ENCODE peak calls at places on chromosomes 5 and 9, in six cellular contexts. F is lower lobe of right lung; T is CD4-positive, alpha-beta memory T cell; C is cardiac muscle cell; E is CD4-positive, CD25-positive, alpha-beta regulatory T cell; P is uterus. U is an unnamed sample.

GRCh38 chr9:113984639-113985380 is 93.3 kb downstream of the AMBP start:
- DNase-seq in T (no peak), F (no peak), E (no peak), C (no peak), P (no peak), U (no peak)

GRCh38 chr5:139745121-139745799 is 50.3 kb upstream of the PSD2 start:
- DNase-seq in P (no peak), E (no peak), C (no peak), F (no peak), T (no peak), U (peak; percentile 83)

GRCh38 chr5:111699976-111700375 is 57.0 kb downstream of the NREP start:
- DNase-seq in T (no peak), P (no peak), F (no peak), E (no peak), C (no peak), U (no peak)

GRCh38 chr5:179268399-179268952 is 76.8 kb downstream of the ADAMTS2 start:
- DNase-seq in T (no peak), E (no peak), P (peak; percentile 13), C (no peak), F (peak; percentile 38), U (no peak)

GRCh38 chr5:150060471-150060870 is 25.9 kb downstream of the CSF1R start:
- DNase-seq in C (no peak), F (no peak), P (no peak), E (no peak), T (no peak), U (no peak)

GRCh38 chr5:57698785-57699184 is 216.2 kb upstream of the ACTBL2 start:
- DNase-seq in P (no peak), E (no peak), T (no peak), F (no peak), C (no peak), U (peak; percentile 27)

GRCh38 chr5:80625230-80625629 is 29.2 kb upstream of the MSH3 start:
- DNase-seq in F (no peak), T (no peak), P (no peak), C (no peak), E (no peak), U (no peak)

GRCh38 chr9:112334319-112334828 is 955 bp upstream of the PTBP3 start:
- DNase-seq in C (no peak), F (no peak), E (peak; percentile 66), T (peak; percentile 58), P (no peak), U (peak; percentile 36)

GRCh38 chr5:180330810-180331646 is 22.1 kb downstream of the GFPT2 start:
- DNase-seq in F (peak; percentile 32), C (no peak), T (no peak), P (peak; percentile 94), E (no peak), U (peak; percentile 78)

GRCh38 chr5:174547814-174548213 is 176.6 kb upstream of the MSX2 start:
- DNase-seq in F (no peak), C (no peak), T (no peak), E (no peak), P (no peak), U (no peak)

GRCh38 chr9:136644593-136645342 is 17.9 kb upstream of the EGFL7 start:
- DNase-seq in T (peak; percentile 67), F (peak; percentile 90), P (peak; percentile 67), C (peak; percentile 70), E (peak; percentile 62), U (peak; percentile 56)

GRCh38 chr9:95508968-95509850 is 7.6 kb downstream of the PTCH1 start:
- DNase-seq in C (peak; percentile 97), E (peak; percentile 69), F (peak; percentile 81), P (peak; percentile 89), T (peak; percentile 61), U (peak; percentile 96)

GRCh38 chr5:133405275-133406034 is 206.9 kb downstream of the FSTL4 start:
- DNase-seq in F (no peak), P (no peak), E (no peak), T (no peak), C (no peak), U (no peak)

GRCh38 chr5:127419007-127419406 is 98.4 kb upstream of the PRRC1 start:
- DNase-seq in E (no peak), C (no peak), P (no peak), F (no peak), T (no peak), U (no peak)

GRCh38 chr9:20209421-20210340 is 412.6 kb downstream of the MLLT3 start:
- DNase-seq in E (peak; percentile 38), F (no peak), T (peak; percentile 37), C (peak; percentile 66), P (no peak), U (no peak)

GRCh38 chr5:158431369-158432029 is 572.6 kb upstream of the CLINT1 start:
- DNase-seq in P (peak; percentile 51), T (no peak), C (no peak), E (no peak), F (no peak), U (no peak)

GRCh38 chr5:1432296-1432695 is 12.9 kb downstream of the SLC6A3 start:
- DNase-seq in F (no peak), E (no peak), P (no peak), C (no peak), T (no peak), U (no peak)

GRCh38 chr9:107635803-107636174 is 146.2 kb upstream of the KLF4 start:
- DNase-seq in T (no peak), P (no peak), F (no peak), E (no peak), C (no peak), U (no peak)

GRCh38 chr9:107635137-107635802 is 145.7 kb upstream of the KLF4 start:
- DNase-seq in T (no peak), F (no peak), E (no peak), C (no peak), P (no peak), U (no peak)

GRCh38 chr9:107638496-107638895 is 148.9 kb upstream of the KLF4 start:
- DNase-seq in F (no peak), C (no peak), E (no peak), P (no peak), T (no peak), U (no peak)

GRCh38 chr9:107637421-107638420 is 148.2 kb upstream of the KLF4 start:
- DNase-seq in F (peak; percentile 87), T (no peak), C (peak; percentile 72), P (peak; percentile 99), E (no peak), U (peak; percentile 93)

DNA sequence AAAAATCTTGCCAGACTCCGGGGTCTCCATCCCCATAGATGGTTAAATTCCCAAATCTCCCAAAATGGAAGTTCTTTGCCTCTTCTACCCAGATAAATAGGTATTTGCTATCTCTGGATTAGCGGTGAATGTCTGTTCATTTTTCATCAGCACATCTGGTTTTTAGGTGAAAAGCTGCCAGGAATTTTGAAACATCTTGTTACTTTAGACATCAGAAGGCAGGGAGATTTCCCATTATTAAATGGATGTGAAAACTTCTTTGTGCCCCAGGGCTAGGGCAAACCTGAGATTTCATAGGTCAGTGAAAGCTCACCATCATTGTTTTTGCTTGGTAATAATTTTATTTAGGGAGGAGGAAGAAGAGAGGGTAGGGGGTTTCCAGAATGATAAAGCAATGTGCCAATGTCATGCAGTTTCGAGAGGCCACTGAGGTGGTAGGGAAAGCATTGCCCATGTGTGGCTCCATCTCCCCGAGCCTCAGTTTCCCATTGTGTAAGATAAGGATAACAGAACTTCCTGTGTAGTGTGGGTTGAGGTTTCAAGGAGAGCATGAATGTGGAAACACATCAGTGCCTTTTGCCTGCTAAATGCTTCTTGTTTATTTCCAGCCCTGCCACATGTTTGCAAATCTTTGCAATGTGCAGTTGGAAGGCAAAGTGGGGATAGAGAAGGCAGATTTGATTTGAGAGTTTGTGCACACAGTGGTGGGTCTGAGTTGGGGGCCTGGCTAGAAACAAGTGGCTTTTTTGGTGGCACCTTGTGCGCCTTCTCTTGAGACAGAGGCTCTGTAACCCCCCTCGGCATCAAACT is 147.2 kb upstream of the KLF4 start:
- DNase-seq in F (no peak), E (no peak), P (no peak), C (no peak), T (no peak), U (no peak)
- H3K4me3 ChIP-seq in F (peak overlapping the region; percentile 51), E (no peak overlapping the region), P (peak overlapping the region; percentile 39), C (no peak overlapping the region), T (no peak overlapping the region), U (no peak overlapping the region)

DNA sequence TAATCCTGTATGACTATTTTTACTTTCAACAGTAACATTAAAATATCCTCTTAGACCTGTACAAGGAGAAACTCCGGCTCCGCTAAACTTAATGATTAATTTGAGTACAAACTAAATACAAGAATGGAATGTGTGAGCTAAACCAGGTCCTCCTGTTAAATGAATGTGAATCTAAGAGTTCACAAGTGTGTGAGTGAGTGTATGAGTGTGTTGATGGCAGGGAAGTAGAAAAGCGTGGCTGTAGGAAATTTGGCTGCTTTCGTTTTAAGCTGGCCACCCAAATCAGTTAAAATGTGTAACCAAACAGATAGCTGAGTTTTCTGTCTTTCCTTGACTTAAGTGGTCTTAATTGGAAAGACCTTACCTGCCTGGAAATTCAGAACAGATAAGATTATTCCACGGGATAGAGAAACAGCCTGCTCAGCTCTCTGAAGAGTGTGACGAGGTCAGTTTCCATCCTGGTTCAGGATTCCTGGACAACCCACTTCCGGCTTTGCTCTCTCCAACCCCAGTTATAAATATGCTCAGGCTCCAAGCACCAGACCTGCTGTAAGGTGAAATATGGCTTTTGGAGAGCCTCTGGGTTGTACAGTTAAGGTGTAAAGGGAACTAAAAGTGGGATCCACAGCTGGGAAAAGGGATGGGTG is 908.6 kb upstream of the EDIL3 start:
- DNase-seq in F (no peak), T (no peak), E (no peak), C (peak; percentile 49), P (no peak), U (peak; percentile 47)
- H3K4me3 ChIP-seq in F (peak overlapping the region; percentile 37), T (no peak overlapping the region), E (no peak overlapping the region), C (no peak overlapping the region), P (no peak overlapping the region), U (peak overlapping the region; percentile 14)

GRCh38 chr9:88808761-88809370 is 182.4 kb upstream of the S1PR3 start:
- DNase-seq in P (no peak), E (no peak), F (no peak), C (no peak), T (no peak), U (no peak)

GRCh38 chr9:88810826-88811225 is 180.4 kb upstream of the S1PR3 start:
- DNase-seq in P (no peak), F (no peak), E (no peak), T (no peak), C (no peak), U (no peak)

GRCh38 chr9:88809836-88810235 is 181.4 kb upstream of the S1PR3 start:
- DNase-seq in T (no peak), E (no peak), F (no peak), P (peak; percentile 70), C (no peak), U (no peak)

GRCh38 chr9:88808019-88808656 is 183.1 kb upstream of the S1PR3 start:
- DNase-seq in P (no peak), F (no peak), E (no peak), T (no peak), C (no peak), U (peak; percentile 13)

GRCh38 chr9:88809371-88809770 is 181.9 kb upstream of the S1PR3 start:
- DNase-seq in F (no peak), C (no peak), T (no peak), E (no peak), P (peak; percentile 74), U (no peak)
- H3K4me3 ChIP-seq in F (no peak overlapping the region), C (no peak overlapping the region), T (no peak overlapping the region), E (no peak overlapping the region), P (no peak overlapping the region), U (no peak overlapping the region)

DNA sequence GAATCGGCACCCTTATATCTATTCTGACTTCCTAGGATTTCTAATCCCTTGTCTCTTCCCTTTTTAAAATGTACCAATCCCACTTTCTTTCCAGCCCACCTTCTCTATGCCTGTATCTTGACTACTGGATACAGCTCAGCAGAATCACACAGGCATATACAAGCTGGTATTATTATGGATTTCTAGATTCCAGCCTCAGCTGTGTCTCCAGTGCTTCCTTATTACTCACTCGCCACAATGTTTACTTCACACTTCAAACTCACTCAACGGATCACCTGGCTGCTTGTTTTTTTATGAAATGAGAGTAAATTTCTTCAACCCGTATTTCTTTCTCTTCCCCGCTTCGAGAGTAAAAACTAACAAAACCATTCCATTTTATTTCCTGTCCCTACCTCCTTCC is 38.8 kb downstream of the CWC27 start:
- DNase-seq in C (no peak), T (no peak), E (no peak), P (no peak), F (no peak), U (no peak)
- H3K4me3 ChIP-seq in C (no peak overlapping the region), T (no peak overlapping the region), E (no peak overlapping the region), P (no peak overlapping the region), F (no peak overlapping the region), U (no peak overlapping the region)

U was measured in hepatocyte.